ENCODE peak calls at places on chromosomes 6 and 20, in four cellular contexts. Y is AG08396, C is NCI-H1092 treated with DMSO at 0.1 percent for 48 hours, K is NCI-H146. F is an unnamed sample.

GRCh38 chr20:41176711-41177552 is 39.6 kb downstream of the PLCG1 start:
- DNase-seq in Y (no peak), C (no peak), K (no peak), F (no peak)

GRCh38 chr6:131519670-131520436 is 53.2 kb upstream of the ARG1 start:
- DNase-seq in Y (peak; percentile 36), C (peak; percentile 5), K (peak; percentile 68), F (peak; percentile 66)

GRCh38 chr20:47552996-47553395 is 51.3 kb downstream of the NCOA3 start:
- DNase-seq in Y (no peak), C (no peak), K (no peak), F (no peak)

GRCh38 chr6:66094615-66095014 is 387.6 kb upstream of the EYS start:
- DNase-seq in Y (no peak), C (no peak), K (no peak), F (no peak)

GRCh38 chr6:124970243-124970642 is 8.0 kb downstream of the RNF217 start:
- DNase-seq in Y (no peak), C (no peak), K (no peak), F (no peak)

GRCh38 chr6:163741342-163741741 is 326.8 kb downstream of the QKI start:
- DNase-seq in Y (no peak), C (no peak), K (no peak), F (no peak)

GRCh38 chr6:90000864-90001731 is 106.8 kb downstream of the GJA10 start:
- DNase-seq in Y (no peak), C (no peak), K (no peak), F (peak; percentile 60)

GRCh38 chr20:32585519-32586127 is 490 bp upstream of the NOL4L start:
- DNase-seq in Y (no peak), C (no peak), K (no peak), F (no peak)

GRCh38 chr6:23446394-23447001 is 679.5 kb upstream of the NRSN1 start:
- DNase-seq in Y (peak; percentile 20), C (peak; percentile 90), K (peak; percentile 73), F (peak; percentile 92)

GRCh38 chr20:8334641-8335040 is 202.6 kb downstream of the PLCB1 start:
- DNase-seq in Y (no peak), C (no peak), K (no peak), F (no peak)

GRCh38 chr6:105202486-105202885 is 22.7 kb upstream of the POPDC3 start:
- DNase-seq in Y (no peak), C (no peak), K (no peak), F (no peak)

GRCh38 chr6:108133594-108134179 is 32.1 kb upstream of the NR2E1 start:
- DNase-seq in Y (peak; percentile 89), C (peak; percentile 35), K (peak; percentile 85), F (peak; percentile 96)

GRCh38 chr20:61317966-61318520 is 66.0 kb downstream of the CDH4 start:
- DNase-seq in Y (no peak), C (no peak), K (no peak), F (no peak)

GRCh38 chr6:122722746-122723145 is 56.8 kb upstream of the FABP7 start:
- DNase-seq in Y (no peak), C (no peak), K (no peak), F (no peak)